ENCODE peak calls at places on chromosomes 4 and X, in four cellular contexts. H is WTC11, N is HepG2, F is A549. D is an unnamed sample.

GRCh38 chr4:73185903-73186302 is 72.7 kb downstream of the ANKRD17 start:
- DNase-seq in H (no peak), N (no peak), F (no peak), D (no peak)

GRCh38 chr4:3317656-3318211 is 24.9 kb downstream of the RGS12 start:
- DNase-seq in H (no peak), N (no peak), F (no peak), D (no peak)

GRCh38 chr4:168183717-168184571 is 91.6 kb downstream of the ANXA10 start:
- DNase-seq in H (no peak), N (peak; percentile 14), F (peak; percentile 44), D (no peak)

GRCh38 chr4:37936889-37937498 is 23.2 kb upstream of the PTTG2 start:
- DNase-seq in H (no peak), N (no peak), F (no peak), D (no peak)

GRCh38 chr4:95572304-95572991 is 23.7 kb upstream of the UNC5C start:
- DNase-seq in H (no peak), N (no peak), F (no peak), D (no peak)

GRCh38 chr4:72340803-72341431 is 228.1 kb downstream of the ADAMTS3 start:
- DNase-seq in H (no peak), N (no peak), F (no peak), D (no peak)

GRCh38 chr4:153232768-153233167 is 28.5 kb downstream of the TRIM2 start:
- DNase-seq in H (peak; percentile 70), N (peak; percentile 39), F (peak; percentile 17), D (no peak)

GRCh38 chrX:99271641-99272040 is 1138.4 kb downstream of the PCDH19 start:
- DNase-seq in H (peak; percentile 16), N (no peak), F (no peak), D (no peak)

GRCh38 chrX:7985568-7985967 is 58.4 kb upstream of the PNPLA4 start:
- DNase-seq in H (no peak), N (no peak), F (no peak), D (no peak)

GRCh38 chr4:144787365-144788263 is 141.7 kb downstream of the HHIP start:
- DNase-seq in H (no peak), N (peak; percentile 34), F (peak; percentile 47), D (peak; percentile 26)

GRCh38 chrX:9538544-9539045 is 73.7 kb downstream of the TBL1X start:
- DNase-seq in H (no peak), N (peak; percentile 83), F (no peak), D (no peak)

GRCh38 chrX:9535101-9535500 is 70.2 kb downstream of the TBL1X start:
- DNase-seq in H (no peak), N (no peak), F (no peak), D (no peak)

GRCh38 chrX:9534686-9535085 is 69.8 kb downstream of the TBL1X start:
- DNase-seq in H (no peak), N (peak; percentile 9), F (no peak), D (no peak)

GRCh38 chrX:9539611-9540387 is 74.9 kb downstream of the TBL1X start:
- DNase-seq in H (no peak), N (no peak), F (no peak), D (no peak)

GRCh38 chrX:9537781-9538180 is 72.9 kb downstream of the TBL1X start:
- DNase-seq in H (no peak), N (no peak), F (no peak), D (no peak)
- TF ChIP-seq HMGXB4 in H (no peak), N (no peak), F (no peak), D (no peak)

GRCh38 chr4:155552180-155552579 is 114.5 kb upstream of the GUCY1A1 start:
- DNase-seq in H (peak; percentile 20), N (no peak), F (no peak), D (no peak)
- TF ChIP-seq HMGXB4 in H (no peak), N (no peak), F (no peak), D (no peak)

GRCh38 chr4:90798948-90799347 is 671.8 kb downstream of the CCSER1 start:
- DNase-seq in H (no peak), N (no peak), F (no peak), D (no peak)
- TF ChIP-seq HMGXB4 in H (no peak), N (no peak), F (no peak), D (no peak)

GRCh38 chrX:150223176-150224015 is 139.7 kb upstream of the MAMLD1 start:
- DNase-seq in H (no peak), N (no peak), F (no peak), D (no peak)

GRCh38 chrX:150216716-150217115 is 146.4 kb upstream of the MAMLD1 start:
- DNase-seq in H (no peak), N (no peak), F (no peak), D (no peak)

GRCh38 chrX:150224676-150225075 is 138.4 kb upstream of the MAMLD1 start:
- DNase-seq in H (no peak), N (no peak), F (no peak), D (no peak)

GRCh38 chrX:150225266-150225665 is 137.9 kb upstream of the MAMLD1 start:
- DNase-seq in H (no peak), N (no peak), F (no peak), D (no peak)

GRCh38 chrX:150219374-150220185 is 143.5 kb upstream of the MAMLD1 start:
- DNase-seq in H (peak; percentile 15), N (no peak), F (peak; percentile 2), D (no peak)
- TF ChIP-seq HMGXB4 in H (no peak), N (no peak), F (no peak), D (no peak)

D was measured in K562.